ENCODE peak calls at places on chromosomes 5 and 9, in ten cellular contexts. N is uterus, D is A549, A is IMR-90, G is right lobe of liver, S is body of pancreas, Z is suprapubic skin, R is Peyer's patch, C is GM12891, W is tibial nerve. I is an unnamed sample.

GRCh38 chr5:43121565-43122484 is 1.1 kb downstream of the ZNF131 start:
- DNase-seq in G (peak), W (no peak), D (peak), C (no peak), R (no peak), Z (no peak), S (peak), N (no peak), A (peak), I (peak)

GRCh38 chr5:124990723-124991122 is 244.3 kb upstream of the ZNF608 start:
- DNase-seq in A (no peak), R (no peak), D (no peak), W (no peak), Z (no peak), N (no peak), S (no peak), G (no peak), C (no peak), I (no peak)

GRCh38 chr5:64947031-64947430 is 178.3 kb downstream of the CWC27 start:
- DNase-seq in S (no peak), Z (no peak), A (peak), W (no peak), R (no peak), C (no peak), D (no peak), N (no peak), G (no peak), I (no peak)

GRCh38 chr9:108272350-108272899 is 583.4 kb downstream of the ACTL7B start:
- DNase-seq in C (no peak), N (peak), W (peak), S (peak), D (peak), R (peak), A (peak), G (peak), Z (no peak), I (peak)

GRCh38 chr5:35668794-35669193 is 51.1 kb downstream of the SPEF2 start:
- DNase-seq in S (no peak), D (no peak), G (no peak), W (no peak), Z (no peak), A (no peak), C (no peak), N (no peak), R (no peak), I (no peak)

GRCh38 chr9:82531795-82532194 is 531.1 kb downstream of the RASEF start:
- DNase-seq in A (no peak), N (no peak), G (no peak), W (no peak), Z (no peak), R (no peak), C (no peak), D (no peak), S (no peak), I (no peak)

GRCh38 chr9:33458444-33458843 is 11.1 kb upstream of the AQP3 start:
- DNase-seq in S (no peak), G (no peak), A (peak), C (no peak), D (peak), W (no peak), N (no peak), Z (no peak), R (peak), I (no peak)

GRCh38 chr5:143182901-143183820 is 220.3 kb downstream of the NR3C1 start:
- DNase-seq in Z (no peak), A (peak), D (no peak), S (no peak), C (no peak), G (peak), N (no peak), R (no peak), W (peak), I (no peak)

GRCh38 chr5:160021818-160022446 is 13.0 kb downstream of the TTC1 start:
- DNase-seq in W (no peak), C (peak), G (no peak), S (peak), R (peak), D (peak), Z (no peak), N (peak), A (peak), I (peak)

DNA sequence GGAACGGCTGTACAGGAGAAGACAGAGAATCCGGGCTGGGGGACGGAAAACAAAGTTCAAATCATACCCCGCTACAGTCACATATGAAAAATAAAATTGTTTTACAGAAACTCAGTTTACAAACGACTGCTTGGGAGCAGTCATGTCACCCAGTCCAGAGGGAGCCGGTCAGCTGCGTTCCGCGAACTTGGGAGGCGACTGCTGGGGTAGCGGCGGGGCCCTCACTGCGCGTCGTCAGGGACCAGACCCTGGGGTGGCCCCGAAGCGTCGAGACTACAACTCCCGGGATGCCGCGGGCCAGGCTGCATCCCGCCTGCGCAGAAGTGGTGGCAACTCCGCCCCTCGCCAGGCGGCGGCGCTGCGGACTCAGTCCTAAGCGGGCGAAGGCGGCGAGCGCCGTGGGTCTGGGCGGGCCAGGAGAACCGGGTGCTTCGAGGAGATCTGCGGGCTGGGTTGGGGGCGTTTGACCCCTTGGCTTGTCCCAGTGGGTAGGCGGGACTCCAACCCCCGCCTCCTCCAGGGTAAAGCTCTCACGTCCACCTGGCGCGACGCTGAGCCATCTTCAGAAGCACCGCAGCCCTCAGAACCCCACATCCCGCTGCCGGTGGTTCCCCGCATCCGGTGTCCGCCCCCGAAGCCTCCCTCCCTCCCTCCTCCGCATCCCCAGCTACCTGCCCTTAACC is 4.0 kb downstream of the SIT1 start:
- DNase-seq in W (peak), R (peak), A (peak), N (peak), C (peak), G (peak), D (peak), S (peak), Z (peak), I (peak)
- TF ChIP-seq POLR2A in W (peak), R (peak), A (peak), N (peak), C (peak), G (peak), D (peak), S (peak), Z (peak), I (peak)

GRCh38 chr5:17217421-17218352 is at the start of gene BASP1:
- DNase-seq in D (peak), S (peak), R (peak), Z (peak), C (peak), G (peak), W (peak), N (peak), A (peak), I (peak)
- TF ChIP-seq POLR2A in D (peak), S (peak), R (no peak), Z (peak), C (peak), G (peak), W (peak), N (peak), A (peak), I (peak)

GRCh38 chr9:69173497-69173890 is 583 bp upstream of the TJP2 start:
- DNase-seq in A (no peak), N (peak), Z (no peak), D (no peak), S (no peak), G (no peak), W (no peak), R (no peak), C (no peak), I (no peak)

GRCh38 chr9:69173891-69174644 is at the start of gene TJP2:
- DNase-seq in N (peak), S (peak), Z (peak), D (no peak), W (peak), G (peak), A (peak), R (peak), C (peak), I (peak)

GRCh38 chr9:69176446-69177135 is 2.5 kb downstream of the TJP2 start:
- DNase-seq in N (no peak), A (no peak), D (no peak), G (no peak), W (no peak), R (no peak), C (no peak), S (no peak), Z (no peak), I (no peak)

GRCh38 chr9:69175488-69175872 is 1.4 kb downstream of the TJP2 start:
- DNase-seq in Z (no peak), C (no peak), A (no peak), W (no peak), D (no peak), G (no peak), N (no peak), R (no peak), S (no peak), I (no peak)

GRCh38 chr9:69174645-69175487 is 789 bp downstream of the TJP2 start:
- DNase-seq in G (peak), C (peak), S (peak), D (no peak), W (no peak), R (peak), A (peak), Z (peak), N (peak), I (peak)
- TF ChIP-seq POLR2A in G (no peak), C (no peak), S (peak), D (no peak), W (no peak), R (no peak), A (peak), Z (no peak), N (no peak), I (peak)

GRCh38 chr9:114385412-114386181 is 2.2 kb downstream of the AKNA start:
- DNase-seq in S (peak), A (peak), G (peak), C (no peak), N (peak), D (no peak), R (peak), W (peak), Z (peak), I (peak)
- TF ChIP-seq POLR2A in S (peak), A (no peak), G (peak), C (peak), N (peak), D (no peak), R (peak), W (peak), Z (no peak), I (no peak)

I was measured in H54.